ENCODE peak calls at places on chromosomes 4 and X, in eight cellular contexts. One of them, this sample, is unnamed.

GRCh38 chr4:26482508-26483462 is 7.5 kb downstream of the CCKAR start:
- DNase-seq in GM13976: no peak
- DNase-seq in CD8-positive, alpha-beta T cell: no peak
- DNase-seq in mucosa of descending colon: no peak
- DNase-seq in endodermal cell: no peak
- DNase-seq in omental fat pad: no peak
- DNase-seq in fibroblast of mammary gland: no peak
- DNase-seq in CD4-positive, alpha-beta T cell: no peak
- DNase-seq in this sample: no peak

GRCh38 chr4:92261256-92261655 is 42.5 kb upstream of the GRID2 start:
- DNase-seq in omental fat pad: no peak
- DNase-seq in endodermal cell: no peak
- DNase-seq in mucosa of descending colon: no peak
- DNase-seq in CD4-positive, alpha-beta T cell: no peak
- DNase-seq in CD8-positive, alpha-beta T cell: no peak
- DNase-seq in GM13976: no peak
- DNase-seq in fibroblast of mammary gland: no peak
- DNase-seq in this sample: no peak

GRCh38 chrX:9644335-9644734 is 121.3 kb downstream of the GPR143 start:
- DNase-seq in mucosa of descending colon: no peak
- DNase-seq in GM13976: peak
- DNase-seq in fibroblast of mammary gland: no peak
- DNase-seq in endodermal cell: no peak
- DNase-seq in CD4-positive, alpha-beta T cell: peak
- DNase-seq in CD8-positive, alpha-beta T cell: peak
- DNase-seq in omental fat pad: no peak
- DNase-seq in this sample: no peak

GRCh38 chr4:88919056-88919455 is 137.9 kb downstream of the FAM13A start:
- DNase-seq in CD4-positive, alpha-beta T cell: no peak
- DNase-seq in endodermal cell: no peak
- DNase-seq in GM13976: no peak
- DNase-seq in CD8-positive, alpha-beta T cell: no peak
- DNase-seq in fibroblast of mammary gland: no peak
- DNase-seq in mucosa of descending colon: no peak
- DNase-seq in omental fat pad: no peak
- DNase-seq in this sample: no peak

GRCh38 chr4:88522702-88523324 is 763 bp downstream of the PYURF start:
- DNase-seq in CD4-positive, alpha-beta T cell: peak
- DNase-seq in omental fat pad: no peak
- DNase-seq in endodermal cell: peak
- DNase-seq in CD8-positive, alpha-beta T cell: no peak
- DNase-seq in fibroblast of mammary gland: peak
- DNase-seq in GM13976: peak
- DNase-seq in mucosa of descending colon: peak
- DNase-seq in this sample: peak

GRCh38 chrX:23749576-23749975 is 6.5 kb upstream of the ACOT9 start:
- DNase-seq in CD4-positive, alpha-beta T cell: no peak
- DNase-seq in endodermal cell: no peak
- DNase-seq in CD8-positive, alpha-beta T cell: no peak
- DNase-seq in fibroblast of mammary gland: no peak
- DNase-seq in GM13976: no peak
- DNase-seq in mucosa of descending colon: no peak
- DNase-seq in omental fat pad: no peak
- DNase-seq in this sample: no peak

GRCh38 chrX:135421932-135422809 is at the start of gene SMIM10L2A:
- DNase-seq in endodermal cell: peak
- DNase-seq in fibroblast of mammary gland: no peak
- DNase-seq in CD4-positive, alpha-beta T cell: no peak
- DNase-seq in GM13976: no peak
- DNase-seq in omental fat pad: no peak
- DNase-seq in mucosa of descending colon: no peak
- DNase-seq in CD8-positive, alpha-beta T cell: no peak
- DNase-seq in this sample: no peak

GRCh38 chr4:38967260-38968095 is 64.7 kb downstream of the TMEM156 start:
- DNase-seq in CD8-positive, alpha-beta T cell: no peak
- DNase-seq in GM13976: no peak
- DNase-seq in endodermal cell: no peak
- DNase-seq in mucosa of descending colon: no peak
- DNase-seq in fibroblast of mammary gland: peak
- DNase-seq in omental fat pad: no peak
- DNase-seq in CD4-positive, alpha-beta T cell: no peak
- DNase-seq in this sample: no peak

GRCh38 chrX:12721042-12721441 is 70.2 kb upstream of the PRPS2 start:
- DNase-seq in endodermal cell: peak
- DNase-seq in fibroblast of mammary gland: no peak
- DNase-seq in CD4-positive, alpha-beta T cell: no peak
- DNase-seq in omental fat pad: no peak
- DNase-seq in CD8-positive, alpha-beta T cell: no peak
- DNase-seq in mucosa of descending colon: no peak
- DNase-seq in GM13976: no peak
- DNase-seq in this sample: peak

GRCh38 chr4:24210332-24210902 is 320.6 kb upstream of the PPARGC1A start:
- DNase-seq in CD4-positive, alpha-beta T cell: no peak
- DNase-seq in mucosa of descending colon: no peak
- DNase-seq in omental fat pad: peak
- DNase-seq in CD8-positive, alpha-beta T cell: no peak
- DNase-seq in GM13976: no peak
- DNase-seq in fibroblast of mammary gland: peak
- DNase-seq in endodermal cell: no peak
- DNase-seq in this sample: no peak

GRCh38 chrX:154401045-154401799 is 3.0 kb downstream of the RPL10 start:
- DNase-seq in fibroblast of mammary gland: peak
- DNase-seq in omental fat pad: no peak
- DNase-seq in CD8-positive, alpha-beta T cell: no peak
- DNase-seq in GM13976: no peak
- DNase-seq in mucosa of descending colon: no peak
- DNase-seq in CD4-positive, alpha-beta T cell: no peak
- DNase-seq in endodermal cell: peak
- DNase-seq in this sample: no peak

GRCh38 chrX:19824603-19825002 is 62.8 kb downstream of the SH3KBP1 start:
- DNase-seq in GM13976: no peak
- DNase-seq in omental fat pad: no peak
- DNase-seq in mucosa of descending colon: no peak
- DNase-seq in endodermal cell: no peak
- DNase-seq in fibroblast of mammary gland: peak
- DNase-seq in CD4-positive, alpha-beta T cell: no peak
- DNase-seq in CD8-positive, alpha-beta T cell: no peak
- DNase-seq in this sample: no peak

GRCh38 chrX:63918611-63919010 is 133.6 kb upstream of the ARHGEF9 start:
- DNase-seq in CD8-positive, alpha-beta T cell: no peak
- DNase-seq in GM13976: no peak
- DNase-seq in fibroblast of mammary gland: peak
- DNase-seq in endodermal cell: peak
- DNase-seq in CD4-positive, alpha-beta T cell: no peak
- DNase-seq in omental fat pad: no peak
- DNase-seq in mucosa of descending colon: peak
- DNase-seq in this sample: no peak
- TF ChIP-seq CTCF in CD8-positive, alpha-beta T cell: no peak
- TF ChIP-seq CTCF in GM13976: no peak
- TF ChIP-seq CTCF in fibroblast of mammary gland: no peak
- TF ChIP-seq CTCF in endodermal cell: peak
- TF ChIP-seq CTCF in CD4-positive, alpha-beta T cell: no peak
- TF ChIP-seq CTCF in omental fat pad: no peak
- TF ChIP-seq CTCF in mucosa of descending colon: no peak
- TF ChIP-seq CTCF in this sample: no peak

GRCh38 chr4:4726051-4726450 is 133.4 kb upstream of the MSX1 start:
- DNase-seq in fibroblast of mammary gland: no peak
- DNase-seq in CD4-positive, alpha-beta T cell: no peak
- DNase-seq in GM13976: no peak
- DNase-seq in mucosa of descending colon: no peak
- DNase-seq in CD8-positive, alpha-beta T cell: no peak
- DNase-seq in endodermal cell: peak
- DNase-seq in omental fat pad: no peak
- DNase-seq in this sample: no peak
- TF ChIP-seq CTCF in fibroblast of mammary gland: peak
- TF ChIP-seq CTCF in CD4-positive, alpha-beta T cell: no peak
- TF ChIP-seq CTCF in GM13976: no peak
- TF ChIP-seq CTCF in mucosa of descending colon: no peak
- TF ChIP-seq CTCF in CD8-positive, alpha-beta T cell: no peak
- TF ChIP-seq CTCF in endodermal cell: peak
- TF ChIP-seq CTCF in omental fat pad: no peak
- TF ChIP-seq CTCF in this sample: peak

GRCh38 chrX:115147220-115147619 is 42.0 kb upstream of the RBMXL3 start:
- DNase-seq in GM13976: peak
- DNase-seq in mucosa of descending colon: no peak
- DNase-seq in endodermal cell: no peak
- DNase-seq in CD8-positive, alpha-beta T cell: no peak
- DNase-seq in CD4-positive, alpha-beta T cell: no peak
- DNase-seq in fibroblast of mammary gland: peak
- DNase-seq in omental fat pad: no peak
- DNase-seq in this sample: no peak
- TF ChIP-seq CTCF in GM13976: no peak
- TF ChIP-seq CTCF in mucosa of descending colon: no peak
- TF ChIP-seq CTCF in endodermal cell: peak
- TF ChIP-seq CTCF in CD8-positive, alpha-beta T cell: no peak
- TF ChIP-seq CTCF in CD4-positive, alpha-beta T cell: no peak
- TF ChIP-seq CTCF in fibroblast of mammary gland: peak
- TF ChIP-seq CTCF in omental fat pad: no peak
- TF ChIP-seq CTCF in this sample: peak

GRCh38 chr4:20982544-20982943 is 282.3 kb downstream of the PACRGL start:
- DNase-seq in endodermal cell: no peak
- DNase-seq in GM13976: no peak
- DNase-seq in CD8-positive, alpha-beta T cell: no peak
- DNase-seq in omental fat pad: no peak
- DNase-seq in fibroblast of mammary gland: no peak
- DNase-seq in mucosa of descending colon: no peak
- DNase-seq in CD4-positive, alpha-beta T cell: no peak
- DNase-seq in this sample: no peak

GRCh38 chr4:20984011-20984836 is 284.0 kb downstream of the PACRGL start:
- DNase-seq in GM13976: no peak
- DNase-seq in fibroblast of mammary gland: no peak
- DNase-seq in CD8-positive, alpha-beta T cell: no peak
- DNase-seq in mucosa of descending colon: peak
- DNase-seq in CD4-positive, alpha-beta T cell: no peak
- DNase-seq in endodermal cell: peak
- DNase-seq in omental fat pad: no peak
- DNase-seq in this sample: peak

GRCh38 chr4:20992002-20992401 is 291.7 kb downstream of the PACRGL start:
- DNase-seq in endodermal cell: no peak
- DNase-seq in GM13976: no peak
- DNase-seq in CD4-positive, alpha-beta T cell: no peak
- DNase-seq in fibroblast of mammary gland: no peak
- DNase-seq in mucosa of descending colon: peak
- DNase-seq in CD8-positive, alpha-beta T cell: no peak
- DNase-seq in omental fat pad: no peak
- DNase-seq in this sample: no peak

GRCh38 chr4:20987191-20987590 is 286.9 kb downstream of the PACRGL start:
- DNase-seq in fibroblast of mammary gland: no peak
- DNase-seq in omental fat pad: no peak
- DNase-seq in endodermal cell: no peak
- DNase-seq in GM13976: no peak
- DNase-seq in CD8-positive, alpha-beta T cell: no peak
- DNase-seq in mucosa of descending colon: no peak
- DNase-seq in CD4-positive, alpha-beta T cell: no peak
- DNase-seq in this sample: no peak
- TF ChIP-seq CTCF in fibroblast of mammary gland: no peak
- TF ChIP-seq CTCF in omental fat pad: no peak
- TF ChIP-seq CTCF in endodermal cell: no peak
- TF ChIP-seq CTCF in GM13976: no peak
- TF ChIP-seq CTCF in CD8-positive, alpha-beta T cell: no peak
- TF ChIP-seq CTCF in mucosa of descending colon: no peak
- TF ChIP-seq CTCF in CD4-positive, alpha-beta T cell: no peak
- TF ChIP-seq CTCF in this sample: no peak

DNA sequence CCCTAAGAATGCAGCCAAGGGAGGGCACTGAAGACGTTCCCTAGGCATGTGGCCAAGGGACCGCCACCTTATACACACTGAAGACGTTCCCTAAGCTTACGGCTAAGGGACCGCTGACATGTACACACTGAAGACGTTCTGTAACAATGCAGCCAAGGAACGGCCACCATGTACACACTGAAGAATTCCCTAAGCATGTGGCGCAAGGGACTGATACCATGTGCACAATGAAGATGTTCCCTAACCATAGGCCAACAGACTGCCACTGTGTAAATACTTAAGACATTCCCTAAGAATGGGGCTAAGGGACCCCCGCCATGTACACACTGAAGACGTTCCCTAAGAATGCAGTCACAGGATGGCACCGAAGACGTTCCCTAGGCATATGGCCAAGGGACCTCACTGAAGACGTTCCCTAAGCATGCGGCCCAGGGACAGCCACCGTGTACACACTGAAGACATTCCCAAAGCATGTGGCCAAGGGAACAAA is 36.1 kb downstream of the DHRSX start:
- DNase-seq in fibroblast of mammary gland: no peak
- DNase-seq in omental fat pad: no peak
- DNase-seq in GM13976: no peak
- DNase-seq in CD8-positive, alpha-beta T cell: no peak
- DNase-seq in endodermal cell: peak
- DNase-seq in CD4-positive, alpha-beta T cell: no peak
- DNase-seq in mucosa of descending colon: no peak
- DNase-seq in this sample: no peak
- TF ChIP-seq CTCF in fibroblast of mammary gland: no peak
- TF ChIP-seq CTCF in omental fat pad: no peak
- TF ChIP-seq CTCF in GM13976: no peak
- TF ChIP-seq CTCF in CD8-positive, alpha-beta T cell: no peak
- TF ChIP-seq CTCF in endodermal cell: no peak
- TF ChIP-seq CTCF in CD4-positive, alpha-beta T cell: no peak
- TF ChIP-seq CTCF in mucosa of descending colon: no peak
- TF ChIP-seq CTCF in this sample: no peak

GRCh38 chrX:150365051-150365952 is 2.2 kb downstream of the MAMLD1 start:
- DNase-seq in fibroblast of mammary gland: peak
- DNase-seq in mucosa of descending colon: peak
- DNase-seq in omental fat pad: no peak
- DNase-seq in GM13976: peak
- DNase-seq in endodermal cell: peak
- DNase-seq in CD4-positive, alpha-beta T cell: peak
- DNase-seq in CD8-positive, alpha-beta T cell: no peak
- DNase-seq in this sample: peak
- TF ChIP-seq CTCF in fibroblast of mammary gland: no peak
- TF ChIP-seq CTCF in mucosa of descending colon: no peak
- TF ChIP-seq CTCF in omental fat pad: no peak
- TF ChIP-seq CTCF in GM13976: no peak
- TF ChIP-seq CTCF in endodermal cell: peak
- TF ChIP-seq CTCF in CD4-positive, alpha-beta T cell: peak
- TF ChIP-seq CTCF in CD8-positive, alpha-beta T cell: peak
- TF ChIP-seq CTCF in this sample: peak

GRCh38 chr4:168978001-168978700 is 31.9 kb downstream of the CBR4 start:
- DNase-seq in CD8-positive, alpha-beta T cell: no peak
- DNase-seq in mucosa of descending colon: no peak
- DNase-seq in CD4-positive, alpha-beta T cell: no peak
- DNase-seq in GM13976: no peak
- DNase-seq in endodermal cell: no peak
- DNase-seq in omental fat pad: no peak
- DNase-seq in fibroblast of mammary gland: peak
- DNase-seq in this sample: no peak
- TF ChIP-seq CTCF in CD8-positive, alpha-beta T cell: no peak
- TF ChIP-seq CTCF in mucosa of descending colon: no peak
- TF ChIP-seq CTCF in CD4-positive, alpha-beta T cell: no peak
- TF ChIP-seq CTCF in GM13976: no peak
- TF ChIP-seq CTCF in endodermal cell: no peak
- TF ChIP-seq CTCF in omental fat pad: no peak
- TF ChIP-seq CTCF in fibroblast of mammary gland: no peak
- TF ChIP-seq CTCF in this sample: no peak